ENCODE peak calls at places on chromosomes 5 and 9, in ten cellular contexts. One of them, this sample, is unnamed.

GRCh38 chr9:130445268-130445983 is 665 bp downstream of the ASS1 start:
- DNase-seq in nephron progenitor cell: no peak
- DNase-seq in cerebellar cortex: no peak
- DNase-seq in stimulated activated naive CD8-positive, alpha-beta T cell treated with anti-CD3 and anti-CD28 coated beads, Interleukin-15, amount 100 ng/mL, for 72 hours: no peak
- DNase-seq in stomach: peak
- DNase-seq in activated CD4-positive, alpha-beta memory T cell treated with anti-CD3 and anti-CD28 coated beads, Interleukin-2, amount 10 ng/mL, durations not matched to agents 7 days and 5 days: no peak
- DNase-seq in A549: no peak
- DNase-seq in heart left ventricle: peak
- DNase-seq in activated gamma-delta T cell: no peak
- DNase-seq in fibroblast of mammary gland: peak
- DNase-seq in this sample: peak

GRCh38 chr9:79352322-79352721 is 219.4 kb upstream of the TLE4 start:
- DNase-seq in nephron progenitor cell: no peak
- DNase-seq in cerebellar cortex: no peak
- DNase-seq in stimulated activated naive CD8-positive, alpha-beta T cell treated with anti-CD3 and anti-CD28 coated beads, Interleukin-15, amount 100 ng/mL, for 72 hours: no peak
- DNase-seq in stomach: no peak
- DNase-seq in activated CD4-positive, alpha-beta memory T cell treated with anti-CD3 and anti-CD28 coated beads, Interleukin-2, amount 10 ng/mL, durations not matched to agents 7 days and 5 days: no peak
- DNase-seq in A549: no peak
- DNase-seq in heart left ventricle: no peak
- DNase-seq in activated gamma-delta T cell: no peak
- DNase-seq in fibroblast of mammary gland: no peak
- DNase-seq in this sample: no peak

GRCh38 chr9:133545494-133546286 is 11.2 kb downstream of the ADAMTSL2 start:
- DNase-seq in nephron progenitor cell: no peak
- DNase-seq in cerebellar cortex: no peak
- DNase-seq in stimulated activated naive CD8-positive, alpha-beta T cell treated with anti-CD3 and anti-CD28 coated beads, Interleukin-15, amount 100 ng/mL, for 72 hours: no peak
- DNase-seq in stomach: no peak
- DNase-seq in activated CD4-positive, alpha-beta memory T cell treated with anti-CD3 and anti-CD28 coated beads, Interleukin-2, amount 10 ng/mL, durations not matched to agents 7 days and 5 days: no peak
- DNase-seq in A549: no peak
- DNase-seq in heart left ventricle: no peak
- DNase-seq in activated gamma-delta T cell: no peak
- DNase-seq in fibroblast of mammary gland: no peak
- DNase-seq in this sample: no peak

GRCh38 chr9:83986765-83987401 is 6.3 kb downstream of the RMI1 start:
- DNase-seq in nephron progenitor cell: no peak
- DNase-seq in cerebellar cortex: no peak
- DNase-seq in stimulated activated naive CD8-positive, alpha-beta T cell treated with anti-CD3 and anti-CD28 coated beads, Interleukin-15, amount 100 ng/mL, for 72 hours: no peak
- DNase-seq in stomach: peak
- DNase-seq in activated CD4-positive, alpha-beta memory T cell treated with anti-CD3 and anti-CD28 coated beads, Interleukin-2, amount 10 ng/mL, durations not matched to agents 7 days and 5 days: peak
- DNase-seq in A549: peak
- DNase-seq in heart left ventricle: no peak
- DNase-seq in activated gamma-delta T cell: no peak
- DNase-seq in fibroblast of mammary gland: peak
- DNase-seq in this sample: peak

GRCh38 chr9:83491413-83491812 is 46.8 kb downstream of the FRMD3 start:
- DNase-seq in nephron progenitor cell: no peak
- DNase-seq in cerebellar cortex: no peak
- DNase-seq in stimulated activated naive CD8-positive, alpha-beta T cell treated with anti-CD3 and anti-CD28 coated beads, Interleukin-15, amount 100 ng/mL, for 72 hours: no peak
- DNase-seq in stomach: no peak
- DNase-seq in activated CD4-positive, alpha-beta memory T cell treated with anti-CD3 and anti-CD28 coated beads, Interleukin-2, amount 10 ng/mL, durations not matched to agents 7 days and 5 days: no peak
- DNase-seq in A549: no peak
- DNase-seq in heart left ventricle: no peak
- DNase-seq in activated gamma-delta T cell: no peak
- DNase-seq in fibroblast of mammary gland: no peak
- DNase-seq in this sample: no peak

GRCh38 chr5:177389368-177390169 is 5.3 kb downstream of the SLC34A1 start:
- DNase-seq in nephron progenitor cell: no peak
- DNase-seq in cerebellar cortex: no peak
- DNase-seq in stimulated activated naive CD8-positive, alpha-beta T cell treated with anti-CD3 and anti-CD28 coated beads, Interleukin-15, amount 100 ng/mL, for 72 hours: peak
- DNase-seq in stomach: no peak
- DNase-seq in activated CD4-positive, alpha-beta memory T cell treated with anti-CD3 and anti-CD28 coated beads, Interleukin-2, amount 10 ng/mL, durations not matched to agents 7 days and 5 days: peak
- DNase-seq in A549: no peak
- DNase-seq in heart left ventricle: no peak
- DNase-seq in activated gamma-delta T cell: no peak
- DNase-seq in fibroblast of mammary gland: peak
- DNase-seq in this sample: peak

GRCh38 chr9:131834721-131835120 is 94.8 kb upstream of the RAPGEF1 start:
- DNase-seq in nephron progenitor cell: no peak
- DNase-seq in cerebellar cortex: no peak
- DNase-seq in stimulated activated naive CD8-positive, alpha-beta T cell treated with anti-CD3 and anti-CD28 coated beads, Interleukin-15, amount 100 ng/mL, for 72 hours: no peak
- DNase-seq in stomach: no peak
- DNase-seq in activated CD4-positive, alpha-beta memory T cell treated with anti-CD3 and anti-CD28 coated beads, Interleukin-2, amount 10 ng/mL, durations not matched to agents 7 days and 5 days: no peak
- DNase-seq in A549: no peak
- DNase-seq in heart left ventricle: no peak
- DNase-seq in activated gamma-delta T cell: no peak
- DNase-seq in fibroblast of mammary gland: no peak
- DNase-seq in this sample: no peak

GRCh38 chr5:14273207-14273767 is 130.1 kb downstream of the TRIO start:
- DNase-seq in nephron progenitor cell: no peak
- DNase-seq in cerebellar cortex: no peak
- DNase-seq in stimulated activated naive CD8-positive, alpha-beta T cell treated with anti-CD3 and anti-CD28 coated beads, Interleukin-15, amount 100 ng/mL, for 72 hours: no peak
- DNase-seq in stomach: no peak
- DNase-seq in activated CD4-positive, alpha-beta memory T cell treated with anti-CD3 and anti-CD28 coated beads, Interleukin-2, amount 10 ng/mL, durations not matched to agents 7 days and 5 days: no peak
- DNase-seq in A549: no peak
- DNase-seq in heart left ventricle: no peak
- DNase-seq in activated gamma-delta T cell: no peak
- DNase-seq in fibroblast of mammary gland: no peak
- DNase-seq in this sample: no peak

GRCh38 chr9:84315278-84315877 is 25.2 kb downstream of the SLC28A3 start:
- DNase-seq in nephron progenitor cell: peak
- DNase-seq in cerebellar cortex: peak
- DNase-seq in stimulated activated naive CD8-positive, alpha-beta T cell treated with anti-CD3 and anti-CD28 coated beads, Interleukin-15, amount 100 ng/mL, for 72 hours: peak
- DNase-seq in stomach: peak
- DNase-seq in activated CD4-positive, alpha-beta memory T cell treated with anti-CD3 and anti-CD28 coated beads, Interleukin-2, amount 10 ng/mL, durations not matched to agents 7 days and 5 days: peak
- DNase-seq in A549: peak
- DNase-seq in heart left ventricle: peak
- DNase-seq in activated gamma-delta T cell: no peak
- DNase-seq in fibroblast of mammary gland: peak
- DNase-seq in this sample: peak

GRCh38 chr9:131668439-131669233 is 71.2 kb downstream of the RAPGEF1 start:
- DNase-seq in nephron progenitor cell: no peak
- DNase-seq in cerebellar cortex: peak
- DNase-seq in stimulated activated naive CD8-positive, alpha-beta T cell treated with anti-CD3 and anti-CD28 coated beads, Interleukin-15, amount 100 ng/mL, for 72 hours: peak
- DNase-seq in stomach: peak
- DNase-seq in activated CD4-positive, alpha-beta memory T cell treated with anti-CD3 and anti-CD28 coated beads, Interleukin-2, amount 10 ng/mL, durations not matched to agents 7 days and 5 days: peak
- DNase-seq in A549: no peak
- DNase-seq in heart left ventricle: peak
- DNase-seq in activated gamma-delta T cell: peak
- DNase-seq in fibroblast of mammary gland: peak
- DNase-seq in this sample: peak

GRCh38 chr9:101235105-101235866 is 149.5 kb downstream of the BAAT start:
- DNase-seq in nephron progenitor cell: no peak
- DNase-seq in cerebellar cortex: peak
- DNase-seq in stimulated activated naive CD8-positive, alpha-beta T cell treated with anti-CD3 and anti-CD28 coated beads, Interleukin-15, amount 100 ng/mL, for 72 hours: no peak
- DNase-seq in stomach: no peak
- DNase-seq in activated CD4-positive, alpha-beta memory T cell treated with anti-CD3 and anti-CD28 coated beads, Interleukin-2, amount 10 ng/mL, durations not matched to agents 7 days and 5 days: no peak
- DNase-seq in A549: peak
- DNase-seq in heart left ventricle: no peak
- DNase-seq in activated gamma-delta T cell: no peak
- DNase-seq in fibroblast of mammary gland: peak
- DNase-seq in this sample: peak

GRCh38 chr5:1021136-1021968 is 12.8 kb downstream of the NKD2 start:
- DNase-seq in nephron progenitor cell: peak
- DNase-seq in cerebellar cortex: no peak
- DNase-seq in stimulated activated naive CD8-positive, alpha-beta T cell treated with anti-CD3 and anti-CD28 coated beads, Interleukin-15, amount 100 ng/mL, for 72 hours: no peak
- DNase-seq in stomach: no peak
- DNase-seq in activated CD4-positive, alpha-beta memory T cell treated with anti-CD3 and anti-CD28 coated beads, Interleukin-2, amount 10 ng/mL, durations not matched to agents 7 days and 5 days: no peak
- DNase-seq in A549: no peak
- DNase-seq in heart left ventricle: no peak
- DNase-seq in activated gamma-delta T cell: no peak
- DNase-seq in fibroblast of mammary gland: no peak
- DNase-seq in this sample: no peak

GRCh38 chr9:126150411-126151030 is 176.1 kb upstream of the MVB12B start:
- DNase-seq in nephron progenitor cell: no peak
- DNase-seq in cerebellar cortex: no peak
- DNase-seq in stimulated activated naive CD8-positive, alpha-beta T cell treated with anti-CD3 and anti-CD28 coated beads, Interleukin-15, amount 100 ng/mL, for 72 hours: no peak
- DNase-seq in stomach: peak
- DNase-seq in activated CD4-positive, alpha-beta memory T cell treated with anti-CD3 and anti-CD28 coated beads, Interleukin-2, amount 10 ng/mL, durations not matched to agents 7 days and 5 days: peak
- DNase-seq in A549: no peak
- DNase-seq in heart left ventricle: no peak
- DNase-seq in activated gamma-delta T cell: no peak
- DNase-seq in fibroblast of mammary gland: no peak
- DNase-seq in this sample: no peak

GRCh38 chr5:176776916-176777315 is 33.4 kb upstream of the UNC5A start:
- DNase-seq in nephron progenitor cell: no peak
- DNase-seq in cerebellar cortex: no peak
- DNase-seq in stimulated activated naive CD8-positive, alpha-beta T cell treated with anti-CD3 and anti-CD28 coated beads, Interleukin-15, amount 100 ng/mL, for 72 hours: no peak
- DNase-seq in stomach: no peak
- DNase-seq in activated CD4-positive, alpha-beta memory T cell treated with anti-CD3 and anti-CD28 coated beads, Interleukin-2, amount 10 ng/mL, durations not matched to agents 7 days and 5 days: no peak
- DNase-seq in A549: no peak
- DNase-seq in heart left ventricle: no peak
- DNase-seq in activated gamma-delta T cell: no peak
- DNase-seq in fibroblast of mammary gland: no peak
- DNase-seq in this sample: no peak

GRCh38 chr5:172002310-172002709 is 4.1 kb downstream of the FBXW11 start:
- DNase-seq in nephron progenitor cell: no peak
- DNase-seq in cerebellar cortex: no peak
- DNase-seq in stimulated activated naive CD8-positive, alpha-beta T cell treated with anti-CD3 and anti-CD28 coated beads, Interleukin-15, amount 100 ng/mL, for 72 hours: no peak
- DNase-seq in stomach: no peak
- DNase-seq in activated CD4-positive, alpha-beta memory T cell treated with anti-CD3 and anti-CD28 coated beads, Interleukin-2, amount 10 ng/mL, durations not matched to agents 7 days and 5 days: no peak
- DNase-seq in A549: peak
- DNase-seq in heart left ventricle: no peak
- DNase-seq in activated gamma-delta T cell: no peak
- DNase-seq in fibroblast of mammary gland: peak
- DNase-seq in this sample: peak

GRCh38 chr9:20478780-20479179 is 143.5 kb downstream of the MLLT3 start:
- DNase-seq in nephron progenitor cell: no peak
- DNase-seq in cerebellar cortex: no peak
- DNase-seq in stimulated activated naive CD8-positive, alpha-beta T cell treated with anti-CD3 and anti-CD28 coated beads, Interleukin-15, amount 100 ng/mL, for 72 hours: no peak
- DNase-seq in stomach: no peak
- DNase-seq in activated CD4-positive, alpha-beta memory T cell treated with anti-CD3 and anti-CD28 coated beads, Interleukin-2, amount 10 ng/mL, durations not matched to agents 7 days and 5 days: no peak
- DNase-seq in A549: no peak
- DNase-seq in heart left ventricle: no peak
- DNase-seq in activated gamma-delta T cell: no peak
- DNase-seq in fibroblast of mammary gland: no peak
- DNase-seq in this sample: no peak

GRCh38 chr5:82011761-82012160 is 39.9 kb downstream of the ATG10 start:
- DNase-seq in nephron progenitor cell: no peak
- DNase-seq in cerebellar cortex: no peak
- DNase-seq in stimulated activated naive CD8-positive, alpha-beta T cell treated with anti-CD3 and anti-CD28 coated beads, Interleukin-15, amount 100 ng/mL, for 72 hours: no peak
- DNase-seq in stomach: no peak
- DNase-seq in activated CD4-positive, alpha-beta memory T cell treated with anti-CD3 and anti-CD28 coated beads, Interleukin-2, amount 10 ng/mL, durations not matched to agents 7 days and 5 days: no peak
- DNase-seq in A549: no peak
- DNase-seq in heart left ventricle: no peak
- DNase-seq in activated gamma-delta T cell: no peak
- DNase-seq in fibroblast of mammary gland: peak
- DNase-seq in this sample: peak

GRCh38 chr5:106780355-106780754 is 890.4 kb downstream of the EFNA5 start:
- DNase-seq in nephron progenitor cell: no peak
- DNase-seq in cerebellar cortex: no peak
- DNase-seq in stimulated activated naive CD8-positive, alpha-beta T cell treated with anti-CD3 and anti-CD28 coated beads, Interleukin-15, amount 100 ng/mL, for 72 hours: no peak
- DNase-seq in stomach: peak
- DNase-seq in activated CD4-positive, alpha-beta memory T cell treated with anti-CD3 and anti-CD28 coated beads, Interleukin-2, amount 10 ng/mL, durations not matched to agents 7 days and 5 days: no peak
- DNase-seq in A549: no peak
- DNase-seq in heart left ventricle: no peak
- DNase-seq in activated gamma-delta T cell: no peak
- DNase-seq in fibroblast of mammary gland: no peak
- DNase-seq in this sample: no peak

GRCh38 chr9:98057095-98057799 is 715 bp downstream of the NANS start:
- DNase-seq in nephron progenitor cell: no peak
- DNase-seq in cerebellar cortex: no peak
- DNase-seq in stimulated activated naive CD8-positive, alpha-beta T cell treated with anti-CD3 and anti-CD28 coated beads, Interleukin-15, amount 100 ng/mL, for 72 hours: peak
- DNase-seq in stomach: no peak
- DNase-seq in activated CD4-positive, alpha-beta memory T cell treated with anti-CD3 and anti-CD28 coated beads, Interleukin-2, amount 10 ng/mL, durations not matched to agents 7 days and 5 days: no peak
- DNase-seq in A549: no peak
- DNase-seq in heart left ventricle: no peak
- DNase-seq in activated gamma-delta T cell: no peak
- DNase-seq in fibroblast of mammary gland: peak
- DNase-seq in this sample: no peak

GRCh38 chr9:115992834-115993233 is 160.8 kb upstream of the PAPPA start:
- DNase-seq in nephron progenitor cell: no peak
- DNase-seq in cerebellar cortex: no peak
- DNase-seq in stimulated activated naive CD8-positive, alpha-beta T cell treated with anti-CD3 and anti-CD28 coated beads, Interleukin-15, amount 100 ng/mL, for 72 hours: no peak
- DNase-seq in stomach: no peak
- DNase-seq in activated CD4-positive, alpha-beta memory T cell treated with anti-CD3 and anti-CD28 coated beads, Interleukin-2, amount 10 ng/mL, durations not matched to agents 7 days and 5 days: no peak
- DNase-seq in A549: peak
- DNase-seq in heart left ventricle: no peak
- DNase-seq in activated gamma-delta T cell: no peak
- DNase-seq in fibroblast of mammary gland: peak
- DNase-seq in this sample: peak

GRCh38 chr5:170788626-170789304 is 5.2 kb downstream of the GABRP start:
- DNase-seq in nephron progenitor cell: no peak
- DNase-seq in cerebellar cortex: no peak
- DNase-seq in stimulated activated naive CD8-positive, alpha-beta T cell treated with anti-CD3 and anti-CD28 coated beads, Interleukin-15, amount 100 ng/mL, for 72 hours: no peak
- DNase-seq in stomach: no peak
- DNase-seq in activated CD4-positive, alpha-beta memory T cell treated with anti-CD3 and anti-CD28 coated beads, Interleukin-2, amount 10 ng/mL, durations not matched to agents 7 days and 5 days: no peak
- DNase-seq in A549: no peak
- DNase-seq in heart left ventricle: no peak
- DNase-seq in activated gamma-delta T cell: no peak
- DNase-seq in fibroblast of mammary gland: no peak
- DNase-seq in this sample: no peak

GRCh38 chr9:89576404-89576824 is 28.4 kb upstream of the GADD45G start:
- DNase-seq in nephron progenitor cell: no peak
- DNase-seq in cerebellar cortex: peak
- DNase-seq in stimulated activated naive CD8-positive, alpha-beta T cell treated with anti-CD3 and anti-CD28 coated beads, Interleukin-15, amount 100 ng/mL, for 72 hours: no peak
- DNase-seq in stomach: no peak
- DNase-seq in activated CD4-positive, alpha-beta memory T cell treated with anti-CD3 and anti-CD28 coated beads, Interleukin-2, amount 10 ng/mL, durations not matched to agents 7 days and 5 days: no peak
- DNase-seq in A549: peak
- DNase-seq in heart left ventricle: no peak
- DNase-seq in activated gamma-delta T cell: no peak
- DNase-seq in fibroblast of mammary gland: peak
- DNase-seq in this sample: peak

GRCh38 chr5:142405814-142406395 is 81.1 kb upstream of the SPRY4 start:
- DNase-seq in nephron progenitor cell: no peak
- DNase-seq in cerebellar cortex: no peak
- DNase-seq in stimulated activated naive CD8-positive, alpha-beta T cell treated with anti-CD3 and anti-CD28 coated beads, Interleukin-15, amount 100 ng/mL, for 72 hours: no peak
- DNase-seq in stomach: no peak
- DNase-seq in activated CD4-positive, alpha-beta memory T cell treated with anti-CD3 and anti-CD28 coated beads, Interleukin-2, amount 10 ng/mL, durations not matched to agents 7 days and 5 days: no peak
- DNase-seq in A549: no peak
- DNase-seq in heart left ventricle: no peak
- DNase-seq in activated gamma-delta T cell: no peak
- DNase-seq in fibroblast of mammary gland: no peak
- DNase-seq in this sample: no peak

GRCh38 chr5:128227984-128228383 is 144.4 kb downstream of the SLC12A2 start:
- DNase-seq in nephron progenitor cell: no peak
- DNase-seq in cerebellar cortex: no peak
- DNase-seq in stimulated activated naive CD8-positive, alpha-beta T cell treated with anti-CD3 and anti-CD28 coated beads, Interleukin-15, amount 100 ng/mL, for 72 hours: peak
- DNase-seq in stomach: no peak
- DNase-seq in activated CD4-positive, alpha-beta memory T cell treated with anti-CD3 and anti-CD28 coated beads, Interleukin-2, amount 10 ng/mL, durations not matched to agents 7 days and 5 days: no peak
- DNase-seq in A549: peak
- DNase-seq in heart left ventricle: no peak
- DNase-seq in activated gamma-delta T cell: no peak
- DNase-seq in fibroblast of mammary gland: peak
- DNase-seq in this sample: peak

This sample was measured in iris pigment epithelial cell.